ENCODE peak calls at places on chromosomes 5 and 9, in four cellular contexts. L is aorta; J is heart left ventricle; Q is stimulated activated CD4-positive, alpha-beta T cell treated with anti-CD3 and anti-CD28 coated beads, Interleukin-1b, Interleukin-23, amount 100 ng/mL, for 48 hours. O is an unnamed sample.

GRCh38 chr5:149177911-149178565 is 36.7 kb downstream of the ABLIM3 start:
- DNase-seq in L (no peak), J (no peak), Q (no peak), O (no peak)

GRCh38 chr5:91927439-91927838 is 544.3 kb upstream of the ARRDC3 start:
- DNase-seq in L (no peak), J (no peak), Q (no peak), O (no peak)

GRCh38 chr9:122991370-122991830 is 42.1 kb upstream of the GPR21 start:
- DNase-seq in L (no peak), J (no peak), Q (peak; percentile 48), O (no peak)

GRCh38 chr9:126690431-126691051 is 76.8 kb downstream of the LMX1B start:
- DNase-seq in L (peak; percentile 57), J (no peak), Q (peak; percentile 50), O (no peak)

GRCh38 chr9:16371306-16371705 is 499.2 kb downstream of the BNC2 start:
- DNase-seq in L (no peak), J (no peak), Q (no peak), O (no peak)

GRCh38 chr5:179617930-179618329 is 5.5 kb downstream of the HNRNPH1 start:
- DNase-seq in L (peak; percentile 22), J (no peak), Q (no peak), O (no peak)

GRCh38 chr9:97845130-97845529 is 7.9 kb upstream of the FOXE1 start:
- DNase-seq in L (no peak), J (no peak), Q (no peak), O (no peak)

GRCh38 chr9:133301253-133302230 is 26.5 kb upstream of the ABO start:
- DNase-seq in L (no peak), J (no peak), Q (no peak), O (no peak)

GRCh38 chr5:147303976-147304375 is 69.2 kb downstream of the STK32A start:
- DNase-seq in L (no peak), J (no peak), Q (no peak), O (no peak)

GRCh38 chr5:61409568-61409967 is 77.5 kb downstream of the ZSWIM6 start:
- DNase-seq in L (no peak), J (no peak), Q (no peak), O (no peak)

GRCh38 chr9:35919212-35920003 is 10.1 kb downstream of the SPAAR start:
- DNase-seq in L (no peak), J (peak; percentile 17), Q (no peak), O (no peak)

GRCh38 chr5:72949481-72949880 is 6.4 kb upstream of the FCHO2 start:
- DNase-seq in L (no peak), J (no peak), Q (no peak), O (no peak)

GRCh38 chr9:98991981-98992884 is 48.5 kb downstream of the COL15A1 start:
- DNase-seq in L (no peak), J (no peak), Q (no peak), O (no peak)

GRCh38 chr9:132877447-132877817 is 652 bp downstream of the AK8 start:
- DNase-seq in L (no peak), J (no peak), Q (no peak), O (no peak)

GRCh38 chr5:36571643-36572042 is 34.8 kb upstream of the SLC1A3 start:
- DNase-seq in L (no peak), J (no peak), Q (no peak), O (no peak)

GRCh38 chr9:118946669-118947068 is 422.6 kb downstream of the BRINP1 start:
- DNase-seq in L (no peak), J (no peak), Q (no peak), O (no peak)

GRCh38 chr5:11182441-11183080 is 421.5 kb upstream of the DAP start:
- DNase-seq in L (no peak), J (no peak), Q (no peak), O (no peak)

GRCh38 chr5:65695896-65696295 is 26.0 kb downstream of the SGTB start:
- DNase-seq in L (no peak), J (no peak), Q (no peak), O (no peak)

GRCh38 chr9:119639287-119639955 is 270.2 kb upstream of the BRINP1 start:
- DNase-seq in L (no peak), J (no peak), Q (no peak), O (no peak)

GRCh38 chr9:76621011-76621410 is 143.2 kb upstream of the PCA3 start:
- DNase-seq in L (no peak), J (no peak), Q (no peak), O (no peak)

GRCh38 chr5:126422994-126423788 is at the start of gene GRAMD2B:
- DNase-seq in L (peak; percentile 95), J (peak; percentile 89), Q (peak; percentile 66), O (peak; percentile 90)

GRCh38 chr9:118538981-118539380 is 830.3 kb downstream of the BRINP1 start:
- DNase-seq in L (no peak), J (no peak), Q (no peak), O (no peak)

GRCh38 chr5:124743534-124744169 is 2.8 kb downstream of the ZNF608 start:
- DNase-seq in L (no peak), J (peak; percentile 29), Q (no peak), O (no peak)

GRCh38 chr9:97293207-97293721 is 14.2 kb upstream of the CCDC180 start:
- DNase-seq in L (no peak), J (peak; percentile 79), Q (no peak), O (peak; percentile 73)

GRCh38 chr9:134963546-134963945 is 45.8 kb upstream of the FCN1 start:
- DNase-seq in L (no peak), J (no peak), Q (no peak), O (no peak)

GRCh38 chr5:17180330-17180843 is 37.0 kb upstream of the BASP1 start:
- DNase-seq in L (no peak), J (no peak), Q (no peak), O (no peak)

GRCh38 chr9:124820606-124821246 is 32.5 kb upstream of the WDR38 start:
- DNase-seq in L (no peak), J (no peak), Q (no peak), O (no peak)

GRCh38 chr9:124349675-124350484 is 65.4 kb downstream of the PSMB7 start:
- DNase-seq in L (peak; percentile 56), J (no peak), Q (no peak), O (peak; percentile 33)

GRCh38 chr5:172642046-172642409 is 965 bp downstream of the NEURL1B start:
- DNase-seq in L (no peak), J (no peak), Q (no peak), O (no peak)